ENCODE peak calls at places on chromosome 4, in five cellular contexts. G is left ventricle myocardium inferior, P is PC-3, T is mesothelial cell of epicardium, L is Peyer's patch. N is an unnamed sample.

GRCh38 chr4:54498661-54499111 is 159.1 kb upstream of the KIT start:
- DNase-seq in G (no peak), P (peak; percentile 90), T (no peak), L (no peak), N (no peak)

GRCh38 chr4:106287353-106287969 is 28.5 kb downstream of the TBCK start:
- DNase-seq in G (no peak), P (peak; percentile 65), T (no peak), L (no peak), N (no peak)

GRCh38 chr4:93731448-93731847 is 97.1 kb upstream of the ATOH1 start:
- DNase-seq in G (no peak), P (peak; percentile 35), T (no peak), L (peak; percentile 78), N (no peak)

GRCh38 chr4:16693040-16693506 is 205.4 kb downstream of the LDB2 start:
- DNase-seq in G (no peak), P (peak; percentile 18), T (no peak), L (no peak), N (no peak)

GRCh38 chr4:74499986-74500781 is 55.2 kb downstream of the AREG start:
- DNase-seq in G (no peak), P (no peak), T (no peak), L (no peak), N (no peak)

GRCh38 chr4:153555730-153556440 is 89.7 kb downstream of the TMEM131L start:
- DNase-seq in G (peak; percentile 90), P (peak; percentile 34), T (peak; percentile 77), L (no peak), N (no peak)

GRCh38 chr4:118969359-118969758 is 80.7 kb downstream of the SYNPO2 start:
- DNase-seq in G (peak; percentile 51), P (peak; percentile 71), T (no peak), L (peak; percentile 72), N (no peak)

GRCh38 chr4:101191302-101192098 is 155.8 kb downstream of the PPP3CA start:
- DNase-seq in G (peak; percentile 72), P (no peak), T (no peak), L (peak; percentile 55), N (no peak)

GRCh38 chr4:78417603-78418002 is 134.0 kb upstream of the ANXA3 start:
- DNase-seq in G (no peak), P (no peak), T (no peak), L (no peak), N (no peak)

GRCh38 chr4:53346920-53347852 is 18.7 kb downstream of the SCFD2 start:
- DNase-seq in G (no peak), P (peak; percentile 84), T (no peak), L (no peak), N (no peak)

GRCh38 chr4:171002246-171002645 is 811.0 kb upstream of the GALNTL6 start:
- DNase-seq in G (no peak), P (no peak), T (no peak), L (no peak), N (no peak)

GRCh38 chr4:143489116-143489515 is 24.4 kb upstream of the SMARCA5 start:
- DNase-seq in G (no peak), P (no peak), T (no peak), L (no peak), N (no peak)

GRCh38 chr4:3387943-3388348 is 53.8 kb upstream of the HGFAC start:
- DNase-seq in G (peak; percentile 89), P (peak; percentile 61), T (no peak), L (peak; percentile 84), N (peak; percentile 46)

GRCh38 chr4:180060159-180060889 is 2182.9 kb upstream of the TENM3 start:
- DNase-seq in G (no peak), P (peak; percentile 9), T (no peak), L (no peak), N (no peak)

GRCh38 chr4:99378876-99379275 is 26.3 kb upstream of the ADH1C start:
- DNase-seq in G (no peak), P (no peak), T (no peak), L (no peak), N (no peak)

GRCh38 chr4:117085185-117085701 is at the start of gene TRAM1L1:
- DNase-seq in G (peak; percentile 55), P (peak; percentile 55), T (peak; percentile 87), L (peak; percentile 49), N (no peak)

GRCh38 chr4:181819951-181820350 is 423.3 kb upstream of the TENM3 start:
- DNase-seq in G (no peak), P (no peak), T (no peak), L (no peak), N (no peak)

GRCh38 chr4:2829933-2830451 is 13.7 kb upstream of the ADD1 start:
- DNase-seq in G (no peak), P (no peak), T (no peak), L (peak; percentile 44), N (peak; percentile 14)

GRCh38 chr4:32488690-32489089 is 1768.5 kb downstream of the PCDH7 start:
- DNase-seq in G (no peak), P (peak; percentile 77), T (no peak), L (no peak), N (no peak)

GRCh38 chr4:25810815-25811690 is 51.7 kb downstream of the SEL1L3 start:
- DNase-seq in G (no peak), P (peak; percentile 59), T (no peak), L (no peak), N (no peak)

GRCh38 chr4:184316821-184317220 is 99.1 kb upstream of the ENPP6 start:
- DNase-seq in G (no peak), P (no peak), T (no peak), L (no peak), N (no peak)

GRCh38 chr4:126697748-126698147 is 935.0 kb upstream of the INTU start:
- DNase-seq in G (no peak), P (peak; percentile 56), T (no peak), L (no peak), N (no peak)

GRCh38 chr4:42464550-42465124 is 67.3 kb downstream of the SHISA3 start:
- DNase-seq in G (no peak), P (peak; percentile 12), T (no peak), L (no peak), N (no peak)

DNA sequence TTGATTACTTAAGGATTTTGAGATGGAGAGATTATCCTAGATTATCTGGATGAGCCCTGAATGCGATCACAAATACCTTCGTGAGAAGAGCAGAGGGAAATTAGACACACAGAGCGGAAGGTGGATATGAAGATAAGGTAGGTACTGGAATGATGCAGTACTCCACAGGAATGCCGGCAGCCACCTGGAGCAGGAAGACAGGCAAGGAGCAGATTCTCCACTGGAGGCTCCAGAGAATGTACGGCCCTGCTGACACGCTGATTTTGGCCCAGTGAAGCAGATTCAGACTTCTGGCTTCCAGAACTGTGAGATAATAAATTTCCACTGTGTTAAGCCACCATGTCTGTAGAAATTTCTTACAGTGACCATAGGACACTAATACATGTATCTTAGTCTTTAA is 79.4 kb upstream of the PITX2 start:
- DNase-seq in G (no peak), P (no peak), T (no peak), L (no peak), N (no peak)
- TF ChIP-seq CTCF in G (no peak), P (no peak), T (no peak), L (no peak), N (no peak)

GRCh38 chr4:120873554-120873953 is 49.0 kb downstream of the PRDM5 start:
- DNase-seq in G (no peak), P (no peak), T (no peak), L (no peak), N (no peak)

GRCh38 chr4:120865985-120866384 is 56.5 kb downstream of the PRDM5 start:
- DNase-seq in G (no peak), P (no peak), T (no peak), L (no peak), N (no peak)

GRCh38 chr4:120869511-120870278 is 52.8 kb downstream of the PRDM5 start:
- DNase-seq in G (no peak), P (no peak), T (no peak), L (no peak), N (no peak)

GRCh38 chr4:120871173-120871572 is 51.4 kb downstream of the PRDM5 start:
- DNase-seq in G (no peak), P (no peak), T (no peak), L (no peak), N (no peak)

DNA sequence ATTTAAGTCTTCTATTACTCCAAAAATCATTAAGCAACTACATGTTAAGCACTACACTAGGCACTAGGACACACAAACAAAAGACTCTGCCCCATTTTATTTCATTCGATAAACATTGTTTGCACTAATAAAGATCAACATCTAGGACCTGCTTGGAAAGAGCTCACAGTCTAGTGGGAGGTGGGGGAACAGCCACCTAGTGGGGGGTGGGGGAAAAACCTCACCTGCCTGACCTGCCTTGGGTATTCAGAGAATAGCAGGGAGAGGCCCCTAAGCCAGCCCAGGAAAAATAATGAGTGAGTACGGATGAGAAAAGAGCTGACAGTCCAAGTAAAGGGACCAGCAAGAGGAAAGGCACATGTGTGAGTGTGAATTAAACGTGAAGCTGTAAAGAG is 52.2 kb downstream of the PRDM5 start:
- DNase-seq in G (no peak), P (peak; percentile 3), T (no peak), L (no peak), N (no peak)
- TF ChIP-seq CTCF in G (no peak), P (peak; percentile 36), T (no peak), L (no peak), N (no peak)

GRCh38 chr4:112225157-112225556 is 6.4 kb upstream of the AP1AR start:
- DNase-seq in G (no peak), P (no peak), T (no peak), L (no peak), N (no peak)

GRCh38 chr4:112219826-112220366 is 11.7 kb upstream of the AP1AR start:
- DNase-seq in G (no peak), P (no peak), T (no peak), L (no peak), N (no peak)

GRCh38 chr4:112223956-112224355 is 7.6 kb upstream of the AP1AR start:
- DNase-seq in G (no peak), P (no peak), T (no peak), L (no peak), N (no peak)

DNA sequence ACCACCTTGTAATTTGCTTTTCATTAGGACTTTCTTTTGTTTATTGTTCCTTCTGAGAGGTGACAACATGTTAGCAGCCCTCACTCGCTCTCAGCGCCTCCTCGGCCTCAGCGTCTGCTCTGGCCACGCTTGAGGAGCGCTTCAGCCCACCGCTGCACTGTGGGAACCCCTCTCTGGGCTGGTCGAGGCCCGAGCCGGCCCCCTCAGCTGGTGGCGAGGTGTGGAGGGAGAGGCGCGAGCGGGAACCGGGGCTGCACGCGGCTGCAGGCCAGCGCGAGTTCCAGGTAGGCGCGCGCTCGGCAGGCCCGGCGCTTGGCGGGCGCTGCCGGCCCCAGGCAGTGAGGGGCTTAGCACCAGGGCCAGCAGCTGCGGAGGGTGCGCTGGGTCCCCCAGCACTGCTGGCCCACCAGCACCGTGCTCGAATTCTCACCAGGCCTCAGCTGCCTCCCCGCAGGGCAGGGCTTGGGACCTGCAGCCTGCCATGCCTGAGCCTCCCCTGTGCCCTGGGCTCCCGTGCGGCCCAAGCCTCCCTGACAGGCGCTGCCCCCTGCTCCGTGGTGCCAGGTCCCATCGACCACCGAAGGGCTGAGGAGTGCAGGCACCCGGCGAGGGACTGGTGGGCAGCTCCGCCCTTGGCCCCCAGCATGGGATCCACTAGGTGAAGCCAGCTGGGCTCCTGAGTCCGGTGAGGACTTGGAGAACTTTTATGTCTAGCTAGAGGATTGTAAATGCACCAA is 9.2 kb upstream of the AP1AR start:
- DNase-seq in G (no peak), P (no peak), T (no peak), L (no peak), N (no peak)
- TF ChIP-seq CTCF in G (no peak), P (no peak), T (no peak), L (no peak), N (no peak)

GRCh38 chr4:150960079-150960478 is 55.0 kb downstream of the LRBA start:
- DNase-seq in G (no peak), P (peak; percentile 61), T (no peak), L (no peak), N (no peak)
- TF ChIP-seq CTCF in G (peak; percentile 65), P (peak; percentile 65), T (peak; percentile 14), L (peak; percentile 26), N (no peak)